ENCODE peak calls at places on chromosome 16, in seven cellular contexts. Q is PC-9, J is GM23338, E is DND-41, T is neural progenitor cell, M is K562, N is MM.1S. W is an unnamed sample.

GRCh38 chr16:28179354-28179753 is 32.4 kb downstream of the XPO6 start:
- DNase-seq in Q (no peak), J (no peak), E (no peak), T (no peak), M (no peak), N (no peak), W (no peak)

GRCh38 chr16:29825145-29826044 is 5.1 kb downstream of the MVP start:
- DNase-seq in Q (peak; percentile 66), J (no peak), E (no peak), T (peak; percentile 41), M (peak; percentile 44), N (peak; percentile 51), W (no peak)

GRCh38 chr16:22161999-22162657 is at the start of gene SDR42E2:
- DNase-seq in Q (peak; percentile 41), J (peak; percentile 89), E (no peak), T (peak; percentile 73), M (peak; percentile 90), N (peak; percentile 53), W (no peak)

GRCh38 chr16:19913306-19913717 is 28.7 kb upstream of the GPRC5B start:
- DNase-seq in Q (no peak), J (no peak), E (no peak), T (no peak), M (no peak), N (no peak), W (no peak)

GRCh38 chr16:56226187-56226586 is 34.9 kb downstream of the GNAO1 start:
- DNase-seq in Q (no peak), J (no peak), E (peak; percentile 64), T (no peak), M (no peak), N (no peak), W (no peak)

GRCh38 chr16:49799172-49799571 is 56.7 kb downstream of the ZNF423 start:
- DNase-seq in Q (no peak), J (peak; percentile 71), E (no peak), T (peak; percentile 66), M (no peak), N (no peak), W (no peak)

GRCh38 chr16:55563797-55564196 is 2.7 kb upstream of the CAPNS2 start:
- DNase-seq in Q (no peak), J (no peak), E (no peak), T (no peak), M (no peak), N (no peak), W (no peak)

GRCh38 chr16:16120382-16121184 is 102.7 kb downstream of the ABCC6 start:
- DNase-seq in Q (no peak), J (no peak), E (no peak), T (no peak), M (peak; percentile 79), N (no peak), W (no peak)

GRCh38 chr16:58464047-58464915 is 35.7 kb upstream of the NDRG4 start:
- DNase-seq in Q (peak; percentile 29), J (peak; percentile 67), E (no peak), T (peak; percentile 71), M (no peak), N (no peak), W (no peak)
- TF ChIP-seq EZH2 in Q (no peak), J (peak; percentile 27), E (no peak), T (peak; percentile 96), M (no peak), N (peak; percentile 58), W (no peak)

DNA sequence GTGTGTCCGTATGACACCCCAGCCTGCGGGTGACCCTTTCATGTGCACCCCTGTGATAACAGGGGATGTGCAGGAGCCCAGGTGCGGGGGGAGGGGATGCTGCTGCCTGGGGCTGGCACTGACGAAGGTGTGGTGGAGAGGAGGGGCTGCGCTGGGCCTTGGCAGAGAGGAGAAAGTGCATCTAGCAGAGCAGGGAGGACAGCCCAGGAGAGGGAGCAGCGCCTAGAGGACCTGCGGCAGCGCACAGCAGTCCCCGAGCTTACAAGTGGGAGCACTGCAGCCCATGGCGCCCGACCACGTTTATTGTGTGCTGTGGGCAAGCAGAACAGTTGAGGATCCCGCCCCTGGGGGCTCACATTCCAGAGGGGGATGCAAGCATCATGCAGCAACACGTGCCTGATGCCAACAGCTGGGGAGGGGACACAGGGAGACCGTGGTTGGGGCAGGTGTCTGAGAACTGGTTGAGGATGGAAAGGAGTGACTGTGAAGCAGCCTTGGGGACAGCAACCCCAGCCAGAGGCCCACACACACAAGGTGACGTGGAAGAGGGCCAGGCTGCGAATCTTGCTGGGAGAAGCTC is 10.9 kb upstream of the SLC7A5 start:
- DNase-seq in Q (no peak), J (no peak), E (no peak), T (no peak), M (no peak), N (no peak), W (no peak)
- H3K4me3 ChIP-seq in Q (no peak overlapping the region), J (no peak overlapping the region), E (no peak overlapping the region), T (no peak overlapping the region), M (no peak overlapping the region), N (no peak overlapping the region), W (no peak overlapping the region)

DNA sequence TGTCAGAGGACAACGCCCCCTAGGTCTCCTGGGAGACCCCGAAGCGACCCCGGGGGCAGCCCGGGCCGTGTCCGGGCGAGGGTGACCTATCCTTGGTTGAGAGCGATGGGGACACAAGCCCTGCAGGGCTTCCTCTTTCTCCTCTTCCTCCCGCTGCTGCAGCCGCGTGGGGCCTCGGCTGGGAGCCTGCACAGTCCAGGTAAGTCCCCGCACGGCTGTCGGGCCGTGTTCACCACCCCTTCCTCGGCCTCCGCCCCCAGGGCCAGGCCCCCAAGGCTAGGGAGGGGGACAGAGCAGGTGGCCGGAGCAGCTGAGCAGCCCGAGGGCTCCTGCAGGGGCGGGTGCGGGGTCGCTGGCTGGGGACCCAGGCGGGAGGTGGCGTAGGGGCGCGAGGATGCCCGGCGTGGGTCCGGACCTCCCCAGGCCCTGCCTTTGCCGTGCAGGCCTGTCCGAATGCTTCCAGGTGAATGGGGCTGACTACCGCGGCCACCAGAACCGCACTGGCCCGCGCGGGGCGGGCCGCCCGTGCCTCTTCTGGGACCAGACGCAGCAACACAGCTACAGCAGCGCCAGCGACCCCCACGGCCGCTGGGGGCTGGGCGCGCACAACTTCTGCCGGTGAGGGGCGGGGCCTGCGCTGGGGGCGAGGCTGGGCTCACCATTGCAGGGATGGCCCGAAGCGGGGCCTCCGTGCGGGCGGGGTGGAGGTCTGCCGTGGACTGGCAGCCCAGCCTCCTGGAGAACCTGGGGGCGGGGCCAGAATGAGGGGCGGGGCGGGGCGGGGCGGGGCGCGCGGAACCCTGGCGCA is 545 bp downstream of the KREMEN2 start:
- DNase-seq in Q (peak; percentile 93), J (peak; percentile 95), E (peak; percentile 59), T (peak; percentile 96), M (peak; percentile 88), N (no peak), W (no peak)
- TF ChIP-seq EZH2 in Q (no peak), J (no peak), E (no peak), T (no peak), M (no peak), N (no peak), W (no peak)

DNA sequence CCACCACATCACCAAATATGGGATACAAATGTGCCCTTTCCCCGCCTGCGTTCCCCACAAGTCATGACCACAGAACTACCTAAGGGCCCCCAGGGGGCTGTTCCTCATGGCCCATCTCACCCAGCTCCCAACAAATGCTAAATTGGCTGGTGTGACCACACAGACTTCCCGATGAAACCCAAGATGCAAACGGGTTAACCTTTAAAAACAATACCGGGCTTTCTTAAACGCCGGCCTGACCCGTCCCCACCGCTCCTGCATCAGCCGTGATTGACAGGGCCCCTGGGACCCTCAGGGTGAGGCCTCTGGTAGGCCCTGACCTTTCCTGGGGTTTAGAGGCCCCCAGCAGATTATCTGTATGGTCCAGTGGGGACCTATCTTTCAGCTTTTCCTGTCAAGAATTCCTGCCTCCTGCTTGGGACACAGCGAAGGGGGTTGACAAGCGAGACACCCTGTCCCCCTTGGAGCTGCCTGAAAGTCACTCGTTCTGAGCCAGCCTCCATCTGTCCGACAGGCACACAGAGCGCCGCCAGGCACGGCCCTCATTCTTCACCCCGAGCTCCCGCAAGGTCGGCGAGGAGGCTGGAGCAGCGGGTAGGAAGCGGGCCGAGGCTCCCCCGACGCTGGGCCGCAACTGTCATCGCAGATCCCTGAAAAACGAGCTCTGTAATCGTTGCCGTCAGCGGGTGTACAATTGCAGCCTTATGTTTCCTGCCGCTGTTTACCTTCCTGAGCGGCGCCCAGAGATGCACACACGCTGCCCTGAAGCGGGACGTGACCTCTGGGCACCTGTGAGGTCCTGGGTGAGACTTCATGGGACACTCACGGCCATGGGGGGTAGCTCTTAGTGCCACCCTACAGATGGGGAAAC is 300.2 kb downstream of the FOXL1 start:
- DNase-seq in Q (no peak), J (no peak), E (no peak), T (peak; percentile 36), M (no peak), N (no peak), W (no peak)
- H3K4me3 ChIP-seq in Q (no peak overlapping the region), J (no peak overlapping the region), E (no peak overlapping the region), T (no peak overlapping the region), M (no peak overlapping the region), N (no peak overlapping the region), W (no peak overlapping the region)

DNA sequence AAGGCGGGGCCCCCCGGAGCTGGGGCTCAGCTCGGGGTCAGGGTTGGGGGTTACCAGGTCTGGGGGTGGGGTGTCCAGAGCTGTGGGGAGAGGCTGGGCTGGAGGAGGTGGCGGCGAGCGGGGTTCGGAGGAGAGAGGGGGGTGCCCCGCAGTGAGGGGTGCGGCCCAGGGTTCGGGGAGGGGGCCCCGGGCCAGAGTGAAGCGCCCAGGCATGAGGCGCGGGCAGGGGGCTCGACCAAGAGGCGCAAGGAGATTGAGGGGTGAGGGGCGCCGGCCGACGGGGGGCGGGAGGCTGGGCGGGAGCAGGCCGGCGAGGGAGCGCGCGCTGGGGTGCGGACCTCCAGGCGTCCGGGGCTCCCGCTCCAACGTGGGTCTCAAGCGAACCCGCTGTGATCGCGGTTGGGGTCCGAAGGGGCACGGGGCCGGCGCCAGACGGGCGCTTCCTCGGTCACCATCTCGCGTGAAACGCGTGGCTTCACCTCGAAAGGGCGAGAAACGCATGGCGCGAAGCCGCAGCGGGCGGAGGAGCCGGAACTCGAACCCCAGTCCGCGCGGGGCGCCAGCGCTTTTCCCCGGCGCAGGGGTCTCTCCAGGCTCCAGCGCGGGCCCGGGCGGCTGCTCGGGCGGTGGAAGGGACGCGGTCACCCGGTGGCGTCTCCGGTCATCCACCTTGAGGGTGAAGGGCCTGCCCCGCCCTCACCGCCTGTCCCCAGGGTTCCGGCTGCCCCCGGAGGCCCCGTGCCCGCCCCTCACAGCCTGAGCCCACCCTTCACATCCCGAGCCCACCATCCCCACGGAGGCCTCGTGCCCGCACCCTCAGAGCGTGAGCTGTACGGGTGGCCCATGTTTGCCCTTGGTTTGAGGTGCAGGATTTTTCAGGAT is 856 bp downstream of the CPNE7 start:
- DNase-seq in Q (no peak), J (peak; percentile 54), E (no peak), T (peak; percentile 30), M (peak; percentile 43), N (no peak), W (no peak)
- TF ChIP-seq EZH2 in Q (no peak), J (peak; percentile 10), E (no peak), T (peak; percentile 95), M (no peak), N (no peak), W (no peak)

DNA sequence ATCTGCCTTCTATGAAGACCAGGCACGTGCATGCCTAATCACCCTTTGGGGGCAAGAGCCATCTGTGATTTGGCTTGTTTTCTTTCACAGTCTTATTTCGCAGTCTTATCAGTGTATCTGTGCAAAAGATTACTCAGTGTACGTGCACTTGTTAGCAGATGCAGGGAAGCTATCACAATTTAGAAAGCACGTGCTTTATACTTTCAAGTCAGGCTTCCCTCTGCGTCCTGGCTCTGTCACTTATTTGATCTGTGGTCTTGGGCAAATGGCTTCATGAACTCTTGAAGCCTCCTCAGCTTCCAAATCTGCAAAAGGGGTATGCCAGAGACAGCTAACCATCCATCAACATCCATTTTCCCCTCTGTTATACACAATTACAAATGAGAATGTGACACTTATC is 246.4 kb downstream of the XYLT1 start:
- DNase-seq in Q (no peak), J (no peak), E (no peak), T (no peak), M (no peak), N (no peak), W (no peak)
- H3K4me3 ChIP-seq in Q (no peak overlapping the region), J (no peak overlapping the region), E (no peak overlapping the region), T (no peak overlapping the region), M (no peak overlapping the region), N (no peak overlapping the region), W (no peak overlapping the region)

W was measured in SK-N-MC.